ENCODE peak calls at places on chromosomes 4 and X, in seven cellular contexts. Z is AG08396; C is activated CD4-positive, alpha-beta T cell treated with anti-CD3 and anti-CD28 coated beads for 36 hours; D is neural crest cell; M is activated CD8-positive, alpha-beta memory T cell treated with anti-CD3 and anti-CD28 coated beads for 1 hour; S is stimulated activated CD4-positive, alpha-beta T cell treated with anti-CD3 and anti-CD28 coated beads, Interleukin-1b, Interleukin-23, amount 100 ng/mL, for 48 hours; E is CD8-positive, alpha-beta memory T cell. U is an unnamed sample.

GRCh38 chr4:25847329-25847728 is 15.5 kb downstream of the SEL1L3 start:
- DNase-seq in Z (no peak), C (no peak), D (no peak), M (no peak), S (no peak), E (no peak), U (no peak)

GRCh38 chr4:1239141-1239948 is 9.6 kb downstream of the CTBP1 start:
- DNase-seq in Z (no peak), C (no peak), D (no peak), M (no peak), S (no peak), E (no peak), U (peak; percentile 44)

GRCh38 chr4:119962631-119963030 is 104.0 kb downstream of the MAD2L1 start:
- DNase-seq in Z (no peak), C (no peak), D (no peak), M (no peak), S (no peak), E (no peak), U (no peak)

GRCh38 chr4:678765-679481 is 4.6 kb downstream of the MYL5 start:
- DNase-seq in Z (no peak), C (peak; percentile 17), D (no peak), M (no peak), S (no peak), E (no peak), U (no peak)

GRCh38 chr4:87896020-87896621 is 63.4 kb downstream of the MEPE start:
- DNase-seq in Z (no peak), C (peak; percentile 56), D (no peak), M (no peak), S (peak; percentile 27), E (no peak), U (no peak)

GRCh38 chrX:128518508-128518907 is 466.3 kb upstream of the ACTRT1 start:
- DNase-seq in Z (no peak), C (no peak), D (no peak), M (no peak), S (no peak), E (no peak), U (no peak)

GRCh38 chr4:181548873-181549541 is 694.2 kb upstream of the TENM3 start:
- DNase-seq in Z (no peak), C (no peak), D (no peak), M (no peak), S (no peak), E (no peak), U (peak; percentile 67)

GRCh38 chr4:70651864-70652506 is 14.3 kb downstream of the JCHAIN start:
- DNase-seq in Z (peak; percentile 24), C (no peak), D (no peak), M (no peak), S (no peak), E (peak; percentile 24), U (no peak)

GRCh38 chrX:136031626-136032025 is 46.4 kb downstream of the SLC9A6 start:
- DNase-seq in Z (no peak), C (no peak), D (no peak), M (no peak), S (no peak), E (no peak), U (no peak)

GRCh38 chr4:1664141-1664540 is 20.0 kb downstream of the FAM53A start:
- DNase-seq in Z (no peak), C (no peak), D (no peak), M (no peak), S (no peak), E (no peak), U (no peak)

GRCh38 chr4:140308366-140309123 is 64.9 kb upstream of the SCOC start:
- DNase-seq in Z (peak; percentile 85), C (no peak), D (no peak), M (no peak), S (no peak), E (no peak), U (peak; percentile 45)

GRCh38 chrX:1451676-1452496 is 823 bp downstream of the ASMTL start:
- DNase-seq in Z (no peak), C (peak; percentile 30), D (no peak), M (no peak), S (peak; percentile 26), E (no peak), U (peak; percentile 15)

GRCh38 chr4:20684852-20685763 is 15.2 kb upstream of the PACRGL start:
- DNase-seq in Z (peak; percentile 17), C (no peak), D (no peak), M (no peak), S (no peak), E (no peak), U (no peak)

GRCh38 chr4:16158504-16158852 is 67.8 kb downstream of the TAPT1 start:
- DNase-seq in Z (no peak), C (no peak), D (no peak), M (no peak), S (no peak), E (no peak), U (peak; percentile 86)

GRCh38 chr4:10053635-10054453 is 32.5 kb upstream of the SLC2A9 start:
- DNase-seq in Z (no peak), C (no peak), D (no peak), M (no peak), S (no peak), E (no peak), U (no peak)

GRCh38 chr4:5751918-5752802 is 41.2 kb downstream of the EVC start:
- DNase-seq in Z (peak; percentile 4), C (no peak), D (no peak), M (no peak), S (no peak), E (no peak), U (no peak)

GRCh38 chr4:147134536-147135210 is 189.0 kb upstream of the TTC29 start:
- DNase-seq in Z (no peak), C (no peak), D (no peak), M (no peak), S (no peak), E (no peak), U (no peak)

GRCh38 chr4:55069248-55069647 is 56.1 kb downstream of the KDR start:
- DNase-seq in Z (no peak), C (no peak), D (no peak), M (no peak), S (no peak), E (no peak), U (no peak)

GRCh38 chrX:42176790-42177189 is 253.4 kb upstream of the CASK start:
- DNase-seq in Z (no peak), C (no peak), D (no peak), M (no peak), S (peak; percentile 0), E (no peak), U (no peak)

GRCh38 chrX:139126493-139126892 is 404.0 kb upstream of the F9 start:
- DNase-seq in Z (no peak), C (peak; percentile 25), D (no peak), M (no peak), S (no peak), E (no peak), U (no peak)

GRCh38 chr4:40121515-40121914 is 64.9 kb downstream of the N4BP2 start:
- DNase-seq in Z (peak; percentile 28), C (peak; percentile 30), D (no peak), M (no peak), S (peak; percentile 28), E (no peak), U (no peak)

GRCh38 chrX:10137516-10137915 is 19.3 kb upstream of the CLCN4 start:
- DNase-seq in Z (no peak), C (no peak), D (no peak), M (no peak), S (no peak), E (no peak), U (no peak)

GRCh38 chr4:30879841-30880240 is 159.7 kb downstream of the PCDH7 start:
- DNase-seq in Z (no peak), C (no peak), D (no peak), M (no peak), S (no peak), E (no peak), U (no peak)

GRCh38 chr4:106707776-106708603 is 328.1 kb downstream of the DKK2 start:
- DNase-seq in Z (no peak), C (no peak), D (no peak), M (no peak), S (no peak), E (no peak), U (no peak)

GRCh38 chr4:30716158-30716557 is 4.0 kb upstream of the PCDH7 start:
- DNase-seq in Z (peak; percentile 24), C (no peak), D (no peak), M (no peak), S (no peak), E (no peak), U (no peak)

GRCh38 chr4:140802591-140802990 is 46.4 kb upstream of the TBC1D9 start:
- DNase-seq in Z (no peak), C (no peak), D (no peak), M (no peak), S (no peak), E (no peak), U (no peak)

GRCh38 chr4:154018659-154019058 is 229.8 kb upstream of the SFRP2 start:
- DNase-seq in Z (no peak), C (peak; percentile 60), D (peak; percentile 33), M (no peak), S (peak; percentile 5), E (no peak), U (no peak)

GRCh38 chr4:1009647-1010521 is 1.5 kb upstream of the FGFRL1 start:
- DNase-seq in Z (peak; percentile 95), C (peak; percentile 89), D (peak; percentile 54), M (peak; percentile 34), S (peak; percentile 66), E (peak; percentile 65), U (peak; percentile 73)

U was measured in Peyer's patch.